ENCODE peak calls at places on chromosome 16, in ten cellular contexts. H, Z, Q, T, P, F, A, J, Y and X are unnamed samples.
A peak's percentile ranks its signal among the peaks of the same experiment; 100 is the strongest.

GRCh38 chr16:11877374-11877773 is 26.0 kb upstream of the RSL1D1 start:
- DNase-seq in H (no peak), Z (peak; percentile 19), Q (no peak), T (no peak), P (peak; percentile 43), F (no peak), A (no peak), J (no peak), Y (no peak), X (no peak)

GRCh38 chr16:27405546-27406451 is 3.8 kb downstream of the IL21R start:
- DNase-seq in H (no peak), Z (peak; percentile 20), Q (no peak), T (no peak), P (peak; percentile 17), F (no peak), A (no peak), J (no peak), Y (no peak), X (no peak)

GRCh38 chr16:68265078-68265925 is 976 bp downstream of the SLC7A6 start:
- DNase-seq in H (no peak), Z (peak; percentile 65), Q (peak; percentile 45), T (peak; percentile 59), P (peak; percentile 69), F (peak; percentile 46), A (peak; percentile 83), J (peak; percentile 56), Y (no peak), X (peak; percentile 56)

GRCh38 chr16:21301168-21301894 is 23.2 kb upstream of the CRYM start:
- DNase-seq in H (peak; percentile 85), Z (peak; percentile 47), Q (peak; percentile 37), T (peak; percentile 82), P (peak; percentile 61), F (peak; percentile 81), A (peak; percentile 88), J (peak; percentile 90), Y (peak; percentile 91), X (no peak)

GRCh38 chr16:73057369-73058210 is 9.7 kb upstream of the ZFHX3 start:
- DNase-seq in H (peak; percentile 84), Z (no peak), Q (no peak), T (peak; percentile 40), P (no peak), F (peak; percentile 58), A (peak; percentile 32), J (peak; percentile 76), Y (no peak), X (no peak)

GRCh38 chr16:2151188-2152091 is 3.0 kb downstream of the RAB26 start:
- DNase-seq in H (peak; percentile 74), Z (no peak), Q (no peak), T (no peak), P (no peak), F (peak; percentile 58), A (no peak), J (no peak), Y (no peak), X (no peak)

GRCh38 chr16:27449434-27450188 is 47.6 kb downstream of the IL21R start:
- DNase-seq in H (peak; percentile 90), Z (no peak), Q (no peak), T (no peak), P (no peak), F (no peak), A (no peak), J (no peak), Y (no peak), X (no peak)

GRCh38 chr16:28292731-28293588 is 635 bp downstream of the SBK1 start:
- DNase-seq in H (peak; percentile 88), Z (no peak), Q (no peak), T (no peak), P (no peak), F (peak; percentile 94), A (peak; percentile 48), J (peak; percentile 74), Y (peak; percentile 65), X (no peak)

GRCh38 chr16:84091460-84091859 is 25.3 kb downstream of the MBTPS1 start:
- DNase-seq in H (no peak), Z (no peak), Q (no peak), T (no peak), P (no peak), F (no peak), A (no peak), J (no peak), Y (peak; percentile 45), X (no peak)

GRCh38 chr16:11497851-11498289 is 88.8 kb downstream of the LITAF start:
- DNase-seq in H (no peak), Z (peak; percentile 54), Q (peak; percentile 26), T (peak; percentile 25), P (peak; percentile 39), F (no peak), A (peak; percentile 65), J (no peak), Y (peak; percentile 45), X (no peak)

GRCh38 chr16:316741-317464 is 33.9 kb downstream of the PDIA2 start:
- DNase-seq in H (no peak), Z (no peak), Q (no peak), T (no peak), P (no peak), F (no peak), A (peak; percentile 83), J (no peak), Y (no peak), X (no peak)

GRCh38 chr16:58709338-58709737 is 24.8 kb upstream of the SLC38A7 start:
- DNase-seq in H (no peak), Z (no peak), Q (peak; percentile 74), T (no peak), P (no peak), F (no peak), A (no peak), J (no peak), Y (no peak), X (no peak)
- H3K36me3 ChIP-seq in H (peaks cover 37% of the 10 kb centered on the region), Z (peaks cover 33% of the 10 kb centered on the region), Q (peaks cover 3% of the 10 kb centered on the region), T (no peaks in the 10 kb centered on the region), P (peaks cover 37% of the 10 kb centered on the region), F (peaks cover 45% of the 10 kb centered on the region), A (peaks cover 28% of the 10 kb centered on the region), J (peaks cover 60% of the 10 kb centered on the region), Y (peaks cover 53% of the 10 kb centered on the region), X (peaks cover 8% of the 10 kb centered on the region)

DNA sequence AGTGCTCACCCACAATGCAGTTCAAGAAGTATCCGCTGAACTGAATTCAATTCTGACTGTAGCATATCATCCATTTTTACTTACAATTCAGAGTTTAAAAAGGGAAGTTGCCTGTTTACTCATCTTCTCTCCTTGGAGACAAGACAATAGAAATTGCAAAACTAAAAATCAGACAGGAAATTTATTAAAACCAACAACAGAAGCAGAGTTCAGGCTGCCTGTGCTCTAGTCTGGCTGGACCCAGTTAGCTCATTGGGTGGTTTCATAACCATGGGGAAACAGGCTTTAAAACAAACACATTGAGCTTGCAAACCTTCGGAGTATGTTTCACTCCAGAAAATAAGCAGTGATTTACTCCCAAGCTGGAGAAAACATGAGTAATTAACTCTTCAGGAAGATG is 321.4 kb downstream of the GRIN2A start:
- DNase-seq in H (no peak), Z (no peak), Q (no peak), T (no peak), P (no peak), F (no peak), A (no peak), J (no peak), Y (no peak), X (no peak)
- H3K4me3 ChIP-seq in H (no peak overlapping the region), Z (no peak overlapping the region), Q (no peak overlapping the region), T (no peak overlapping the region), P (no peak overlapping the region), F (no peak overlapping the region), A (no peak overlapping the region), J (no peak overlapping the region), Y (no peak overlapping the region), X (no peak overlapping the region)

GRCh38 chr16:66606000-66606751 is 1.7 kb downstream of the CMTM3 start:
- DNase-seq in H (peak; percentile 71), Z (no peak), Q (no peak), T (no peak), P (no peak), F (no peak), A (peak; percentile 21), J (no peak), Y (peak; percentile 82), X (no peak)

GRCh38 chr16:66603537-66604375 is 748 bp upstream of the CMTM3 start:
- DNase-seq in H (peak; percentile 92), Z (peak; percentile 68), Q (no peak), T (peak; percentile 81), P (peak; percentile 58), F (peak; percentile 74), A (peak; percentile 69), J (peak; percentile 76), Y (peak; percentile 74), X (peak; percentile 31)

GRCh38 chr16:66601471-66601870 is 3.0 kb upstream of the CMTM3 start:
- DNase-seq in H (peak; percentile 54), Z (no peak), Q (no peak), T (no peak), P (no peak), F (no peak), A (no peak), J (no peak), Y (no peak), X (no peak)

GRCh38 chr16:66605177-66605999 is 884 bp downstream of the CMTM3 start:
- DNase-seq in H (peak; percentile 94), Z (peak; percentile 34), Q (no peak), T (peak; percentile 58), P (peak; percentile 34), F (peak; percentile 73), A (peak; percentile 55), J (peak; percentile 80), Y (peak; percentile 48), X (no peak)

DNA sequence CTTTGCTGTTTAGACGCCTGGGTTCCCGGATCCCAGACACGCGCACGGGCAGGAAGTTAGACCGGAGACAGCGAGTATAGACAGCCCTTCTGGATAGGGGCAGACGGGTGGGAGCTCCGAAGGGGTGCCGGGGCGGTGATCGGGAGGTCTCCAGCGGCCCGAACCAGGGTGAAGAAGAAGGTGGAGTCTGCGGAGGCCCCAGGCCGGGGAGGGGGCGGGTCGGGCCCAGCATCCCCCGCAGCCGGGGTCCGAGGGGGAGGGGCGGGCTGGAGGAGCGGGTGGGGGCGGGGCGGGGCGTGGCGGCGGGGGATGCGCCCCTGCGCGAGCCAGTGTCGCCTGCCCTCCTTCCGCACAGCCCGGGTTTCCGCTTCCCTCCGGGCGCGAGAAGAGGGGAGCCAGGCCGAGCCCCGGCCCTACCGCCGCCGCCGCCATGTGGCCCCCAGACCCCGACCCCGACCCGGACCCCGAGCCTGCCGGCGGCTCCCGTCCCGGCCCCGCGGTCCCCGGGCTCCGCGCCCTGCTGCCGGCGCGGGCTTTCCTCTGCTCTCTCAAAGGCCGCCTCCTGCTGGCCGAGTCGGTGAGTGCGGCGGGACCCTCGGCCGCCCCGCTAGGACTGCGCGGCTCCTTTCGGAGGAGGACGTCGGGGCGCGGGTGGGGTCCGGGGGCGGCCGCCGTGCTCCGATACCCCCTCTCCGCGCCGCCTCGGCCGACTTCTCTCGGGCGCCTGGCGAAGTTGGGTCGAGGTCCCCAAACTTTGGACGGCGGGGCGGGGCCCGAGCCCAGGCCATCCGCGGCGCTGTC is at the start of gene CMTM3:
- DNase-seq in H (peak; percentile 88), Z (peak; percentile 27), Q (no peak), T (peak; percentile 65), P (peak; percentile 45), F (peak; percentile 84), A (peak; percentile 62), J (peak; percentile 98), Y (peak; percentile 77), X (no peak)
- TF ChIP-seq CTCF in H (peak; percentile 89), Z (peak; percentile 8), Q (peak; percentile 50), T (peak; percentile 71), P (peak; percentile 71), F (peak; percentile 65), A (peak; percentile 70), J (peak; percentile 66), Y (peak; percentile 66), X (peak; percentile 60)

DNA sequence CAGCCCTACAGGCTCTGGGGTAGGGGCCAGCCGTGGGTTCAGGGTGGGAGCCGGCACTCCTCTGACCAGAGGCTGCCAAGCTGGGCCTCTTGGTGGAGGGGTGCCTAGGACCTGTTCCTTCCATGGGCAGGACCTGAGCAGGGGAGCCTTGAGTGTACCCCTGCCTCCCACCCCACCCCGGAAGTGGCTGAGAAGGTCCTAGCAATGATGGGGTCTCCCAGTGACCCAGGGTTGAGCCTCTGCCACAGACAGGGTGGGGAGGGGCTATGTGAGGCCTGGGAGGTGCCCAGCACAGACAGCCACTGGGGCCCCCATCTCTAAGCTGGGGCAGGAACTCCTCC is 6.2 kb upstream of the MTSS2 start:
- DNase-seq in H (no peak), Z (no peak), Q (no peak), T (no peak), P (no peak), F (no peak), A (no peak), J (no peak), Y (no peak), X (no peak)
- H3K36me3 ChIP-seq in H (no peaks in the 10 kb centered on the region), Z (no peaks in the 10 kb centered on the region), Q (no peaks in the 10 kb centered on the region), T (no peaks in the 10 kb centered on the region), P (no peaks in the 10 kb centered on the region), F (no peaks in the 10 kb centered on the region), A (no peaks in the 10 kb centered on the region), J (no peaks in the 10 kb centered on the region), Y (no peaks in the 10 kb centered on the region), X (no peaks in the 10 kb centered on the region)